ENCODE peak calls at places on chromosomes 1 and 21, in eight cellular contexts. Y, R, B, P, H, D, V and X are unnamed samples.
A peak's percentile ranks its signal among the peaks of the same experiment; 100 is the strongest.

GRCh38 chr1:14924455-14925325 is 228.9 kb upstream of the TMEM51 start:
- DNase-seq in Y (no peak), R (peak; percentile 63), B (peak; percentile 56), P (peak; percentile 64), H (peak; percentile 97), D (peak; percentile 90), V (peak; percentile 77), X (peak; percentile 68)

GRCh38 chr1:218810336-218810735 is 363.3 kb upstream of the LYPLAL1 start:
- DNase-seq in Y (no peak), R (no peak), B (no peak), P (no peak), H (no peak), D (no peak), V (no peak), X (no peak)

GRCh38 chr1:8075511-8076051 is 49.5 kb upstream of the ERRFI1 start:
- DNase-seq in Y (no peak), R (no peak), B (no peak), P (no peak), H (peak; percentile 39), D (no peak), V (peak; percentile 61), X (no peak)

GRCh38 chr21:30818837-30819236 is 5.8 kb upstream of the KRTAP8-1 start:
- DNase-seq in Y (no peak), R (no peak), B (no peak), P (no peak), H (no peak), D (no peak), V (no peak), X (no peak)

GRCh38 chr1:209048961-209049669 is 534.4 kb upstream of the CAMK1G start:
- DNase-seq in Y (no peak), R (no peak), B (no peak), P (no peak), H (no peak), D (no peak), V (peak; percentile 44), X (no peak)

GRCh38 chr1:106063510-106063909 is 993.0 kb upstream of the PRMT6 start:
- DNase-seq in Y (no peak), R (no peak), B (no peak), P (no peak), H (no peak), D (no peak), V (peak; percentile 13), X (no peak)

GRCh38 chr1:54485417-54485816 is 62.6 kb upstream of the ACOT11 start:
- DNase-seq in Y (no peak), R (no peak), B (no peak), P (no peak), H (peak; percentile 85), D (no peak), V (no peak), X (no peak)

GRCh38 chr1:24688621-24689195 is 45.6 kb downstream of the SRRM1 start:
- DNase-seq in Y (peak; percentile 21), R (peak; percentile 10), B (peak; percentile 66), P (peak; percentile 70), H (peak; percentile 91), D (peak; percentile 77), V (peak; percentile 84), X (peak; percentile 79)

GRCh38 chr1:41404308-41404755 is 43.1 kb downstream of the FOXO6 start:
- DNase-seq in Y (no peak), R (no peak), B (no peak), P (no peak), H (no peak), D (peak; percentile 90), V (peak; percentile 86), X (no peak)

GRCh38 chr1:170198090-170198489 is 52.3 kb downstream of the NTMT2 start:
- DNase-seq in Y (no peak), R (no peak), B (no peak), P (no peak), H (no peak), D (no peak), V (no peak), X (no peak)

GRCh38 chr1:22420456-22421053 is 31.1 kb upstream of the ZBTB40 start:
- DNase-seq in Y (peak; percentile 40), R (peak; percentile 82), B (peak; percentile 71), P (peak; percentile 80), H (peak; percentile 97), D (peak; percentile 90), V (peak; percentile 88), X (peak; percentile 90)

GRCh38 chr21:41478319-41479177 is 29.4 kb downstream of the TMPRSS2 start:
- DNase-seq in Y (no peak), R (no peak), B (no peak), P (no peak), H (peak; percentile 92), D (no peak), V (no peak), X (no peak)

GRCh38 chr1:201737350-201738060 is 91.5 kb upstream of the IPO9 start:
- DNase-seq in Y (no peak), R (no peak), B (no peak), P (peak; percentile 80), H (peak; percentile 89), D (no peak), V (peak; percentile 89), X (no peak)

GRCh38 chr1:212749924-212750535 is 41.5 kb downstream of the NSL1 start:
- DNase-seq in Y (no peak), R (no peak), B (no peak), P (no peak), H (peak; percentile 59), D (peak; percentile 65), V (peak; percentile 81), X (no peak)

GRCh38 chr1:201509601-201510374 is 2.9 kb upstream of the CSRP1 start:
- DNase-seq in Y (no peak), R (no peak), B (no peak), P (no peak), H (no peak), D (no peak), V (no peak), X (no peak)

GRCh38 chr1:39672551-39672947 is 642 bp upstream of the NT5C1A start:
- DNase-seq in Y (no peak), R (no peak), B (no peak), P (no peak), H (no peak), D (peak; percentile 77), V (no peak), X (peak; percentile 7)

GRCh38 chr1:167375949-167376348 is 142.4 kb downstream of the CD247 start:
- DNase-seq in Y (no peak), R (no peak), B (no peak), P (no peak), H (no peak), D (no peak), V (no peak), X (no peak)
- H3K36me3 ChIP-seq in Y (no peaks in the 10 kb centered on the region), R (no peaks in the 10 kb centered on the region), B (no peaks in the 10 kb centered on the region), P (peaks cover 24% of the 10 kb centered on the region), H (no peaks in the 10 kb centered on the region), D (peaks cover 15% of the 10 kb centered on the region), V (no peaks in the 10 kb centered on the region), X (no peaks in the 10 kb centered on the region)

GRCh38 chr1:117499071-117499470 is 106.8 kb upstream of the TENT5C start:
- DNase-seq in Y (no peak), R (no peak), B (no peak), P (no peak), H (no peak), D (no peak), V (no peak), X (no peak)

GRCh38 chr1:117501275-117501674 is 104.6 kb upstream of the TENT5C start:
- DNase-seq in Y (no peak), R (no peak), B (no peak), P (no peak), H (no peak), D (no peak), V (no peak), X (no peak)

GRCh38 chr1:117495068-117495467 is 110.8 kb upstream of the TENT5C start:
- DNase-seq in Y (no peak), R (no peak), B (no peak), P (no peak), H (no peak), D (no peak), V (no peak), X (no peak)

GRCh38 chr1:117500584-117500983 is 105.3 kb upstream of the TENT5C start:
- DNase-seq in Y (no peak), R (no peak), B (no peak), P (no peak), H (no peak), D (no peak), V (no peak), X (no peak)
- H3K27ac ChIP-seq in Y (no peak overlapping the region), R (no peak overlapping the region), B (no peak overlapping the region), P (no peak overlapping the region), H (no peak overlapping the region), D (no peak overlapping the region), V (no peak overlapping the region), X (no peak overlapping the region)

GRCh38 chr1:19087737-19088594 is 122.1 kb downstream of the UBR4 start:
- DNase-seq in Y (no peak), R (no peak), B (no peak), P (no peak), H (no peak), D (no peak), V (no peak), X (peak; percentile 48)
- H3K36me3 ChIP-seq in Y (peaks cover 83% of the 10 kb centered on the region), R (peaks cover 9% of the 10 kb centered on the region), B (no peaks in the 10 kb centered on the region), P (peaks cover 93% of the 10 kb centered on the region), H (peaks cover 94% of the 10 kb centered on the region), D (peaks cover 89% of the 10 kb centered on the region), V (peaks cover 26% of the 10 kb centered on the region), X (no peaks in the 10 kb centered on the region)

GRCh38 chr1:94178896-94179295 is 57.9 kb upstream of the ABCA4 start:
- DNase-seq in Y (no peak), R (no peak), B (no peak), P (no peak), H (no peak), D (no peak), V (no peak), X (no peak)
- H3K27ac ChIP-seq in Y (no peak overlapping the region), R (no peak overlapping the region), B (no peak overlapping the region), P (peak overlapping the region; percentile 1), H (no peak overlapping the region), D (no peak overlapping the region), V (no peak overlapping the region), X (no peak overlapping the region)